ENCODE peak calls at places on chromosomes 5 and 9, in four cellular contexts. V, K, H and A are unnamed samples.

GRCh38 chr5:90386099-90386710 is 23.4 kb downstream of the CETN3 start:
- DNase-seq in K (no peak), V (no peak), H (peak), A (peak)

GRCh38 chr9:89175739-89176360 is 2.8 kb downstream of the SHC3 start:
- DNase-seq in H (no peak), V (no peak), K (no peak), A (no peak)

GRCh38 chr9:134213508-134214394 is 49.4 kb upstream of the RNU6ATAC start:
- DNase-seq in V (no peak), H (no peak), K (no peak), A (no peak)

GRCh38 chr9:137007060-137007815 is 10.9 kb upstream of the CLIC3 start:
- DNase-seq in H (no peak), V (no peak), K (no peak), A (no peak)

GRCh38 chr5:67511911-67512310 is 315.3 kb upstream of the CD180 start:
- DNase-seq in K (no peak), H (no peak), V (no peak), A (no peak)

GRCh38 chr5:150305577-150305976 is 2.9 kb upstream of the ARSI start:
- DNase-seq in K (no peak), V (no peak), H (no peak), A (no peak)

GRCh38 chr5:114238771-114239313 is 123.0 kb upstream of the KCNN2 start:
- DNase-seq in H (no peak), K (no peak), V (no peak), A (no peak)

GRCh38 chr5:32285489-32286138 is 27.1 kb downstream of the MTMR12 start:
- DNase-seq in V (no peak), K (no peak), H (no peak), A (no peak)

GRCh38 chr5:36875051-36875788 is 1.3 kb upstream of the NIPBL start:
- DNase-seq in K (no peak), H (peak), V (peak), A (peak)

GRCh38 chr9:99563364-99563763 is 258.3 kb upstream of the NR4A3 start:
- DNase-seq in K (no peak), V (no peak), H (no peak), A (no peak)

GRCh38 chr5:96114736-96115466 is 153.2 kb upstream of the ELL2 start:
- DNase-seq in H (peak), K (peak), V (no peak), A (no peak)

GRCh38 chr5:134174841-134175839 is 1.6 kb downstream of the SKP1 start:
- DNase-seq in H (peak), K (no peak), V (no peak), A (peak)

GRCh38 chr9:36896296-36896695 is 137.8 kb downstream of the PAX5 start:
- DNase-seq in K (no peak), V (no peak), H (no peak), A (no peak)

GRCh38 chr9:38066167-38066906 is 2.7 kb downstream of the SHB start:
- DNase-seq in V (no peak), H (peak), K (no peak), A (no peak)

GRCh38 chr5:181133610-181134231 is 2.8 kb upstream of the OR2V1 start:
- DNase-seq in K (peak), H (peak), V (no peak), A (no peak)

GRCh38 chr5:154753792-154754191 is 1.4 kb upstream of the LARP1 start:
- DNase-seq in H (peak), V (no peak), K (no peak), A (no peak)

GRCh38 chr5:126676195-126676624 is 75.5 kb downstream of the PHAX start:
- DNase-seq in K (no peak), V (peak), H (peak), A (peak)

GRCh38 chr5:93741136-93741811 is at the start of gene POU5F2:
- DNase-seq in V (no peak), H (no peak), K (no peak), A (no peak)

GRCh38 chr9:118595719-118596305 is 773.4 kb downstream of the BRINP1 start:
- DNase-seq in K (peak), H (peak), V (no peak), A (peak)

GRCh38 chr9:132879443-132880310 is 979 bp downstream of the SPACA9 start:
- DNase-seq in K (no peak), H (peak), V (no peak), A (no peak)

GRCh38 chr5:150137997-150138396 is 17.6 kb downstream of the PDGFRB start:
- DNase-seq in H (peak), V (no peak), K (no peak), A (no peak)

GRCh38 chr9:78441822-78442431 is 145.0 kb downstream of the PSAT1 start:
- DNase-seq in V (no peak), H (no peak), K (no peak), A (no peak)

GRCh38 chr5:42675602-42676001 is 81.0 kb upstream of the CCDC152 start:
- DNase-seq in K (no peak), H (no peak), V (no peak), A (no peak)

GRCh38 chr5:64654184-64654938 is 35.9 kb upstream of the SHISAL2B start:
- DNase-seq in H (no peak), V (no peak), K (no peak), A (no peak)

GRCh38 chr5:87048156-87048555 is 219.5 kb upstream of the RASA1 start:
- DNase-seq in K (no peak), V (no peak), H (peak), A (no peak)

GRCh38 chr5:59436364-59437158 is 457.0 kb downstream of the PDE4D start:
- DNase-seq in K (no peak), H (no peak), V (no peak), A (no peak)

GRCh38 chr9:2787065-2787464 is 56.8 kb downstream of the PUM3 start:
- DNase-seq in K (no peak), H (peak), V (no peak), A (no peak)

GRCh38 chr9:101511009-101511408 is 22.6 kb upstream of the RNF20 start:
- DNase-seq in H (no peak), V (no peak), K (no peak), A (no peak)

GRCh38 chr5:113331201-113331551 is 103.6 kb downstream of the TSSK1B start:
- DNase-seq in K (no peak), H (peak), V (no peak), A (no peak)

GRCh38 chr9:124323904-124324303 is 66.2 kb downstream of the NEK6 start:
- DNase-seq in K (no peak), V (no peak), H (no peak), A (no peak)

GRCh38 chr5:84384604-84385575 is at the start of gene EDIL3:
- DNase-seq in H (peak), V (no peak), K (no peak), A (no peak)

GRCh38 chr5:119501671-119502179 is 49.4 kb downstream of the HSD17B4 start:
- DNase-seq in V (no peak), H (no peak), K (no peak), A (no peak)

GRCh38 chr9:13648676-13649075 is 369.2 kb upstream of the MPDZ start:
- DNase-seq in K (no peak), H (no peak), V (no peak), A (no peak)

GRCh38 chr9:68749579-68750159 is 44.6 kb downstream of the PIP5K1B start:
- DNase-seq in K (no peak), H (no peak), V (no peak), A (no peak)

GRCh38 chr5:68656936-68657857 is 436.6 kb upstream of the SLC30A5 start:
- DNase-seq in V (no peak), K (no peak), H (no peak), A (no peak)

DNA sequence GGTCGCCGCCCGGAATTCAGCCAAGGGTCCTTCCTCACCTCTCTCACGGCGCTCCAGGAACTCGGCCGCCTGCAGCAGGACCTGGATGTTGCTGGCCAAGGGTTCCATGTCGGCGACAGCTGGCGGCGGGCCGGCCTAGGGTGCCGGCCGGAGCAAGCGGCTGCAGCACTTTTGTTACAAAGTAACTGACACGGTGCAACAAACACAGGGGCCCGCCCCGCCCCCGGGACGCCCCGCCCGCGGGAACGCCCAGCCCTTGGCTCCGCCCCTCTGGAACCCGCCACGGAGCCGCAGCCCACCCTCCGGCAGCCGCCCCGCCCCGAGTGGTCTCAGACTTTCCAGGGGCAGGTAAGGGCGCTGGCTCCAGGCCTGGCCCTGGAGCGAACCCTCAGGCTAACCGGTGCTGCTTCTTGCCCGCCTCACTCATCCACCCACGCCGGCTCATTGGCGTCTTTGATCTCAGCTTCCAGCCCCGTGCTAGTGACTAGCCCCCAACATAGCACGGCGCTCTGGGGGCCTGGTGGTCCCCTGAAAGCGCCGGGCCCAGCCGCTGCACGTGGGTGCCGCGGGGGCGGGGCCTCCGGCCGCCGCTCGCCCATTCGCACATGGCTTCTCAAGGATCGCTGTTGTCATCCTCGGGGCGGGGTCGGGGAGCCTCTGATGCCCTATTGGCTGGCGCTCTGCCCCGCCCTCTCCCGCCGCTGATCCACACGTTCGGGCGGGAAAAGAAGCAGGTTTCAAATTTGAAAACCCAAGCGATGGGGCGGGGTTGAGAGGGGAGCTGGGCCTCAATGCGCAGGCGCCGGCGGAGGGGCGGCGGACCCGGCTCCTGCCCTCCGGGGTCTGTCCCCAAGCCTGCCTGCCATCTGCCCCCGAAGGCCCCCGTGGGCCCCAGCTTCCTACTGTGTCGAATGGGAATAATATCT is at the start of gene MXD3:
- DNase-seq in H (peak), K (peak), V (peak), A (peak)
- H2AFZ ChIP-seq in H (peak), K (peak), V (peak), A (peak)

DNA sequence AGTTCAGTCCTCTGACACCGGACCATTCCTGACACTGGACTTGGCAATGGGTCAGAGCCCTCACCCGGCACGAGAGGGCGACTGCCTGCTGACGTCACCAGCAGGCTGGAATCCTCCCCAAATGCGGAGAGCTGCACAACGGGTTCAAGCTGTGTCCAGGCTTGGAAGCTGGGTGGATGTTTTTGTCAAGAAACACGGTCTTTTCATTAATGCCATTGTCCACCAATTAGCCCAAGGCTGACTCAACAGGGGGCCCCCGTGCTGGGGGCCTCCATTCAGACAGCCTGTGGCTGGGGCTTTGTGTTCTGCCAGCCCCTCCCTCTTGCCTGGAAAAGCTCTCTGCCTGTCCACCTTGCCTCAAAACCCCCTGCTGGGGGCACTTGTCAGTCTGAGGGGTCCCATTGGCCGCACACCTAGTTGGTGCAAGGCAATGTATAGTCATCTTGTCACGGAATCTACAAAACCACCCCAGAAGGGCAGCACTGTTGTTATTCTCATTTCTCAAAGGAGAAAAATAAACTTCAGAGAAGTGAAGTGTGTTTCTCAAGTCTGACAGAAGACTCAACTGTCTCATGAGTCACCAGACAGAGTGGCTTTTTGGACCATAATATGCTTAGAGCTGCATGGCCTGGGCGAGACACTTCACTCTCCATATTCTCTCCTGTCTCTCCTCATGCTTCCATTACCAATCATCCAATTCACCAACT is 24.6 kb downstream of the NDUFA8 start:
- DNase-seq in V (no peak), K (no peak), H (peak), A (no peak)
- H2AFZ ChIP-seq in V (no peak), K (no peak), H (no peak), A (no peak)

DNA sequence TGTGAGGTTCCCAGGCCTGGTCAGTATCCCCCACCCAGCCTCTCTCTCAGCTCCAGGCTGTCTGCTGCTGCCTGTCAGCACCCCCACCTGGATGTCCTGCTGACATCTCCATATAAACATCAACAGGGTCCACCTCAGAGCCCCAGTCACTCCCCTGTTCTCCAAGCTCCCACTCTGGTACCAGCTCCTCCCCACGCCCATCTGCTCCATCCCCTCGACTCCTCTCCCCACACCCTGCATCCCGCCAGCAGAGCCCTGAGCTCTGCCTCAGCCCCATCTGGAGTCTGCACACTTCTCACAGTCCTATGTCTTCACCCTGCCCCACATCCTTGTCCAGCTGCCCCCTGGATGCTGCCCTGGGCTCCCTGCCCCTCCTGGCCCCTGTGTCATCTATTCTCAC is 67.7 kb upstream of the LRRTM2 start:
- DNase-seq in V (no peak), H (no peak), K (no peak), A (no peak)
- H2AFZ ChIP-seq in V (no peak), H (no peak), K (no peak), A (no peak)

GRCh38 chr5:53357439-53357838 is 123.0 kb upstream of the FST start:
- DNase-seq in K (no peak), H (no peak), V (no peak), A (no peak)
- H2AFZ ChIP-seq in K (no peak), H (no peak), V (no peak), A (no peak)

GRCh38 chr5:38500861-38501260 is 55.6 kb downstream of the LIFR start:
- DNase-seq in H (peak), V (no peak), K (no peak), A (no peak)
- H2AFZ ChIP-seq in H (peak), V (no peak), K (peak), A (no peak)

GRCh38 chr9:27599521-27600234 is 26.4 kb upstream of the C9orf72 start:
- DNase-seq in K (no peak), V (no peak), H (no peak), A (no peak)

GRCh38 chr9:27602954-27603353 is 29.7 kb upstream of the C9orf72 start:
- DNase-seq in K (no peak), H (no peak), V (no peak), A (no peak)

GRCh38 chr9:27602107-27602836 is 29.0 kb upstream of the C9orf72 start:
- DNase-seq in V (no peak), H (no peak), K (no peak), A (no peak)

GRCh38 chr9:27599102-27599501 is 25.8 kb upstream of the C9orf72 start:
- DNase-seq in H (no peak), K (no peak), V (no peak), A (no peak)

DNA sequence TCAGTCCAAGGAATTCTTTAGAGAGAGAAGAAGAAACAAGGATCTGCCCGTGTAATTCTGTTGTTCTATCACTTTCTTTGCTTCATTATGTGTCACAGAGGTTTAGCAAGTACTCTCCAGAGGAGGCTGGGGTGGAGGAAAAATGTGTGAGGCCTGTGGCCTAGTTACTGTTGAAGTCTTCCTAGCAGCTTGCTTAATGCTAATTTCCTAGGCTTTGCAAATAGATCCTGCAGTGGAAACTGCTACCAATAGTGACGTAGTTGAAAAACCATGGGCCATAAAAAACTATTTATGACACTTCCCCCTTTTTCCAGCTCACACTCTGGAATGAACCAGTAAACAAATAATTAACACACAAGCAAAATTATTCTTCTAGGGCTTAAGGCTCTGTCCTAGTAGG is 27.0 kb upstream of the C9orf72 start:
- DNase-seq in H (no peak), K (no peak), V (no peak), A (no peak)
- H2AFZ ChIP-seq in H (no peak), K (no peak), V (no peak), A (no peak)

GRCh38 chr5:175715627-175716522 is 58.0 kb downstream of the HRH2 start:
- DNase-seq in H (no peak), V (no peak), K (no peak), A (no peak)
- H2AFZ ChIP-seq in H (no peak), V (no peak), K (no peak), A (no peak)

GRCh38 chr9:114153761-114154596 is 1.4 kb upstream of the COL27A1 start:
- DNase-seq in V (no peak), K (no peak), H (peak), A (no peak)
- H2AFZ ChIP-seq in V (no peak), K (no peak), H (peak), A (no peak)

GRCh38 chr5:178114325-178115135 is 1.2 kb downstream of the N4BP3 start:
- DNase-seq in V (no peak), H (peak), K (no peak), A (peak)
- H2AFZ ChIP-seq in V (no peak), H (no peak), K (peak), A (peak)